ENCODE peak calls at places on chromosomes 6 and 20, in six cellular contexts. M is activated naive CD4-positive, alpha-beta T cell treated with anti-CD3 and anti-CD28 coated beads, Interleukin-2, amount 10 ng/mL, durations not matched to agents 7 days and 5 days; W is ureter; H is BJ; K is tibial nerve; I is adrenal gland. U is an unnamed sample.

GRCh38 chr6:109874621-109875020 is 103.5 kb upstream of the GPR6 start:
- DNase-seq in I (no peak), K (no peak), W (no peak), M (no peak), H (no peak), U (no peak)

GRCh38 chr6:50978631-50979030 is 160.0 kb downstream of the TFAP2B start:
- DNase-seq in I (no peak), W (no peak), K (no peak), H (no peak), M (no peak), U (no peak)

GRCh38 chr6:87919001-87919400 is 128.6 kb upstream of the SPACA1 start:
- DNase-seq in H (no peak), W (no peak), K (no peak), M (no peak), I (no peak), U (no peak)

GRCh38 chr20:63028461-63028921 is 21.7 kb upstream of the BHLHE23 start:
- DNase-seq in M (no peak), I (no peak), W (no peak), H (no peak), K (no peak), U (no peak)

GRCh38 chr20:50138120-50138478 is 15.4 kb downstream of the PEDS1 start:
- DNase-seq in K (no peak), M (no peak), I (peak), H (no peak), W (no peak), U (no peak)

GRCh38 chr6:11534561-11534960 is 3.0 kb upstream of the TMEM170B start:
- DNase-seq in K (no peak), I (no peak), H (no peak), M (no peak), W (no peak), U (no peak)

GRCh38 chr6:113009682-113010081 is 662.6 kb downstream of the RFPL4B start:
- DNase-seq in H (no peak), W (no peak), M (no peak), K (no peak), I (no peak), U (no peak)

GRCh38 chr6:139124887-139125672 is 9.8 kb upstream of the HECA start:
- DNase-seq in H (no peak), K (peak), W (peak), M (peak), I (peak), U (no peak)

GRCh38 chr6:155327326-155328073 is 13.2 kb upstream of the TFB1M start:
- DNase-seq in H (no peak), K (peak), W (peak), M (peak), I (peak), U (peak)

GRCh38 chr6:33410711-33411631 is at the start of gene PHF1:
- DNase-seq in W (peak), H (no peak), K (peak), I (no peak), M (peak), U (peak)

GRCh38 chr20:31682927-31683326 is 39.7 kb downstream of the BCL2L1 start:
- DNase-seq in K (no peak), H (no peak), I (no peak), M (no peak), W (no peak), U (no peak)

GRCh38 chr6:72657798-72658197 is 35.9 kb downstream of the KCNQ5 start:
- DNase-seq in M (no peak), W (no peak), I (no peak), H (no peak), K (no peak), U (no peak)

GRCh38 chr6:42692151-42692911 is 30.1 kb downstream of the PRPH2 start:
- DNase-seq in I (peak), K (no peak), H (no peak), W (no peak), M (no peak), U (no peak)

GRCh38 chr6:132391391-132392291 is 9.6 kb downstream of the MOXD1 start:
- DNase-seq in H (peak), I (peak), K (no peak), W (no peak), M (no peak), U (no peak)

GRCh38 chr20:8757146-8757545 is 311.7 kb upstream of the PLCB4 start:
- DNase-seq in H (peak), M (no peak), W (no peak), K (no peak), I (no peak), U (no peak)

GRCh38 chr6:144796070-144796469 is 510.9 kb downstream of the UTRN start:
- DNase-seq in H (no peak), W (no peak), M (no peak), I (no peak), K (no peak), U (no peak)

GRCh38 chr20:60869626-60870025 is 382.4 kb upstream of the CDH4 start:
- DNase-seq in H (no peak), W (no peak), M (no peak), K (no peak), I (no peak), U (no peak)

GRCh38 chr20:1334761-1335160 is 5.8 kb upstream of the SDCBP2 start:
- DNase-seq in H (no peak), K (no peak), M (no peak), I (no peak), W (no peak), U (no peak)

GRCh38 chr6:118284736-118285360 is 263.2 kb upstream of the PLN start:
- DNase-seq in H (no peak), K (no peak), M (no peak), I (no peak), W (no peak), U (no peak)

GRCh38 chr6:154537486-154537885 is 27.0 kb upstream of the CNKSR3 start:
- DNase-seq in W (no peak), I (no peak), M (no peak), H (no peak), K (no peak), U (peak)

GRCh38 chr20:24879875-24880274 is 69.2 kb upstream of the CST7 start:
- DNase-seq in W (no peak), K (no peak), M (no peak), H (no peak), I (no peak), U (no peak)

GRCh38 chr6:11218827-11219826 is 13.3 kb downstream of the NEDD9 start:
- DNase-seq in H (no peak), K (peak), M (no peak), I (peak), W (no peak), U (no peak)

GRCh38 chr20:478949-479429 is 16.7 kb upstream of the TBC1D20 start:
- DNase-seq in K (peak), I (no peak), W (no peak), M (peak), H (no peak), U (peak)

GRCh38 chr20:57480444-57481152 is 44.3 kb downstream of the CTCFL start:
- DNase-seq in W (no peak), I (no peak), M (peak), K (no peak), H (no peak), U (no peak)

GRCh38 chr6:54617730-54618129 is 228.8 kb upstream of the FAM83B start:
- DNase-seq in M (no peak), K (no peak), H (peak), W (no peak), I (no peak), U (no peak)

GRCh38 chr6:147741419-147741818 is 232.9 kb downstream of the SAMD5 start:
- DNase-seq in K (no peak), M (no peak), W (no peak), I (no peak), H (peak), U (peak)